ENCODE peak calls at places on chromosomes 11 and 22, in six cellular contexts. X is CD4-positive, alpha-beta memory T cell; E is amygdala; F is heart left ventricle; O is neuronal stem cell; L is HT-29. Z is an unnamed sample.

GRCh38 chr22:42202048-42202447 is 68.4 kb downstream of the TCF20 start:
- DNase-seq in X (peak), E (no peak), F (no peak), O (no peak), L (no peak), Z (no peak)

GRCh38 chr11:100003985-100004384 is 683.1 kb upstream of the ARHGAP42 start:
- DNase-seq in X (no peak), E (no peak), F (no peak), O (no peak), L (no peak), Z (no peak)

GRCh38 chr11:36608491-36609199 is 10.6 kb upstream of the RAG2 start:
- DNase-seq in X (no peak), E (no peak), F (no peak), O (no peak), L (no peak), Z (no peak)

GRCh38 chr11:109553284-109553683 is 131.3 kb downstream of the C11orf87 start:
- DNase-seq in X (no peak), E (no peak), F (no peak), O (no peak), L (no peak), Z (no peak)

GRCh38 chr22:40300884-40301672 is 45.2 kb upstream of the ADSL start:
- DNase-seq in X (no peak), E (no peak), F (no peak), O (no peak), L (no peak), Z (no peak)

GRCh38 chr22:45212306-45212709 is 28.4 kb downstream of the KIAA0930 start:
- DNase-seq in X (no peak), E (peak), F (peak), O (no peak), L (no peak), Z (no peak)

GRCh38 chr11:80417681-80418080 is 976.9 kb upstream of the TENM4 start:
- DNase-seq in X (no peak), E (no peak), F (no peak), O (no peak), L (no peak), Z (no peak)

GRCh38 chr11:111366560-111367410 is 12.3 kb downstream of the POU2AF1 start:
- DNase-seq in X (no peak), E (no peak), F (no peak), O (no peak), L (no peak), Z (no peak)

GRCh38 chr11:93729129-93729616 is 12.1 kb downstream of the TAF1D start:
- DNase-seq in X (no peak), E (no peak), F (no peak), O (no peak), L (no peak), Z (no peak)

GRCh38 chr11:73141031-73141308 is 1.1 kb downstream of the FCHSD2 start:
- DNase-seq in X (peak), E (no peak), F (peak), O (peak), L (peak), Z (no peak)

GRCh38 chr11:34243620-34244493 is 114.0 kb downstream of the ABTB2 start:
- DNase-seq in X (no peak), E (no peak), F (no peak), O (no peak), L (peak), Z (peak)

GRCh38 chr11:45936655-45937054 is 14.2 kb downstream of the LARGE2 start:
- DNase-seq in X (no peak), E (no peak), F (no peak), O (no peak), L (no peak), Z (no peak)

GRCh38 chr11:70885721-70886305 is 366.6 kb downstream of the SHANK2 start:
- DNase-seq in X (no peak), E (no peak), F (no peak), O (no peak), L (no peak), Z (no peak)

GRCh38 chr11:87228820-87229219 is 191.1 kb downstream of the TMEM135 start:
- DNase-seq in X (no peak), E (no peak), F (no peak), O (no peak), L (no peak), Z (no peak)

GRCh38 chr11:72100462-72100861 is 2.6 kb downstream of the LAMTOR1 start:
- DNase-seq in X (no peak), E (no peak), F (no peak), O (no peak), L (no peak), Z (no peak)

GRCh38 chr11:73227571-73228211 is 9.6 kb downstream of the P2RY2 start:
- DNase-seq in X (no peak), E (no peak), F (no peak), O (no peak), L (peak), Z (peak)

GRCh38 chr22:45750626-45751025 is 79.0 kb downstream of the ATXN10 start:
- DNase-seq in X (no peak), E (no peak), F (no peak), O (no peak), L (no peak), Z (no peak)

GRCh38 chr22:47561115-47561675 is 798.7 kb downstream of the TBC1D22A start:
- DNase-seq in X (no peak), E (no peak), F (no peak), O (no peak), L (no peak), Z (no peak)

GRCh38 chr11:94678901-94679300 is 89.3 kb upstream of the AMOTL1 start:
- DNase-seq in X (no peak), E (no peak), F (no peak), O (no peak), L (no peak), Z (no peak)

GRCh38 chr11:40273192-40273732 is 1186.2 kb downstream of the LRRC4C start:
- DNase-seq in X (no peak), E (no peak), F (no peak), O (no peak), L (no peak), Z (no peak)

GRCh38 chr11:95434489-95435057 is 203.6 kb upstream of the SESN3 start:
- DNase-seq in X (no peak), E (no peak), F (no peak), O (no peak), L (no peak), Z (no peak)

GRCh38 chr11:95736268-95737208 is 53.0 kb downstream of the FAM76B start:
- DNase-seq in X (no peak), E (no peak), F (no peak), O (no peak), L (no peak), Z (no peak)

GRCh38 chr22:43398246-43398645 is 13.6 kb upstream of the MPPED1 start:
- DNase-seq in X (no peak), E (no peak), F (peak), O (no peak), L (no peak), Z (no peak)

GRCh38 chr22:20531404-20532181 is 24.2 kb downstream of the MED15 start:
- DNase-seq in X (no peak), E (peak), F (peak), O (no peak), L (peak), Z (peak)